ENCODE peak calls at places on chromosomes 5 and 9, in ten cellular contexts. S is ovary; E is K562; Y is neural progenitor cell; W is uterus; Z is brain microvascular endothelial cell; A is MCF 10A; F is CD4-positive, alpha-beta T cell; C is glutamatergic neuron; B is fibroblast of pulmonary artery. V is an unnamed sample.

GRCh38 chr9:23822331-23823169 is 3.5 kb downstream of the ELAVL2 start:
- DNase-seq in B (no peak), E (no peak), F (no peak), W (no peak), A (no peak), C (peak; percentile 71), S (no peak), Z (no peak), Y (peak; percentile 51), V (no peak)

GRCh38 chr5:179967489-179967888 is 59.8 kb upstream of the TBC1D9B start:
- DNase-seq in B (no peak), W (no peak), C (no peak), F (no peak), Y (no peak), A (no peak), S (no peak), Z (no peak), E (no peak), V (no peak)

GRCh38 chr5:74401566-74402320 is 238.8 kb downstream of the ENC1 start:
- DNase-seq in Y (no peak), S (no peak), W (no peak), C (no peak), B (no peak), Z (peak; percentile 23), A (peak; percentile 18), F (no peak), E (no peak), V (no peak)

GRCh38 chr5:81371354-81371876 is 22.5 kb downstream of the ACOT12 start:
- DNase-seq in B (no peak), A (no peak), E (no peak), F (no peak), Y (no peak), S (no peak), W (no peak), C (no peak), Z (no peak), V (no peak)

GRCh38 chr9:37949576-37949975 is 45.6 kb upstream of the SLC25A51 start:
- DNase-seq in B (no peak), Y (no peak), Z (no peak), E (no peak), A (no peak), S (no peak), F (no peak), W (no peak), C (no peak), V (no peak)

GRCh38 chr9:93826905-93827544 is 128.1 kb downstream of the BARX1 start:
- DNase-seq in F (no peak), B (no peak), S (no peak), W (no peak), Y (no peak), Z (no peak), E (no peak), A (no peak), C (no peak), V (no peak)

GRCh38 chr5:177985430-177986040 is 10.5 kb downstream of the PROP1 start:
- DNase-seq in C (no peak), Y (no peak), B (no peak), S (no peak), F (no peak), W (no peak), E (no peak), Z (no peak), A (no peak), V (no peak)

GRCh38 chr9:7507539-7508251 is 291.9 kb downstream of the DMAC1 start:
- DNase-seq in W (no peak), B (no peak), S (no peak), Z (no peak), Y (no peak), E (no peak), A (no peak), F (no peak), C (no peak), V (no peak)

GRCh38 chr5:134507495-134507894 is 18.0 kb upstream of the JADE2 start:
- DNase-seq in C (no peak), S (peak; percentile 17), Y (no peak), W (no peak), A (peak; percentile 41), E (no peak), F (no peak), Z (no peak), B (no peak), V (peak; percentile 39)

GRCh38 chr9:98832768-98833089 is 25.3 kb downstream of the GALNT12 start:
- DNase-seq in S (no peak), A (no peak), Y (no peak), F (no peak), B (no peak), E (no peak), W (no peak), Z (no peak), C (no peak), V (no peak)

GRCh38 chr5:73793911-73794310 is 167.9 kb downstream of the ARHGEF28 start:
- DNase-seq in F (no peak), E (no peak), B (peak; percentile 45), C (no peak), Y (no peak), S (no peak), Z (peak; percentile 47), W (no peak), A (no peak), V (no peak)

GRCh38 chr9:127545196-127546124 is 66.6 kb upstream of the STXBP1 start:
- DNase-seq in A (peak; percentile 46), S (peak; percentile 78), Y (peak; percentile 42), B (peak; percentile 65), Z (no peak), W (no peak), E (peak; percentile 33), F (no peak), C (no peak), V (no peak)

GRCh38 chr5:124921694-124922093 is 175.3 kb upstream of the ZNF608 start:
- DNase-seq in F (no peak), Y (no peak), S (no peak), Z (no peak), E (no peak), B (no peak), A (no peak), C (no peak), W (no peak), V (no peak)

GRCh38 chr5:141434006-141434405 is 3.7 kb downstream of the PCDHGA12 start:
- DNase-seq in A (no peak), Y (no peak), C (no peak), S (no peak), E (no peak), F (no peak), B (no peak), W (no peak), Z (no peak), V (no peak)

GRCh38 chr5:141441571-141442170 is 11.4 kb downstream of the PCDHGA12 start:
- DNase-seq in Y (no peak), C (no peak), F (no peak), B (no peak), E (no peak), A (no peak), S (no peak), Z (no peak), W (no peak), V (no peak)

GRCh38 chr5:141437208-141437607 is 6.9 kb downstream of the PCDHGA12 start:
- DNase-seq in B (no peak), Z (no peak), S (no peak), E (no peak), F (no peak), C (no peak), W (no peak), A (no peak), Y (no peak), V (no peak)

DNA sequence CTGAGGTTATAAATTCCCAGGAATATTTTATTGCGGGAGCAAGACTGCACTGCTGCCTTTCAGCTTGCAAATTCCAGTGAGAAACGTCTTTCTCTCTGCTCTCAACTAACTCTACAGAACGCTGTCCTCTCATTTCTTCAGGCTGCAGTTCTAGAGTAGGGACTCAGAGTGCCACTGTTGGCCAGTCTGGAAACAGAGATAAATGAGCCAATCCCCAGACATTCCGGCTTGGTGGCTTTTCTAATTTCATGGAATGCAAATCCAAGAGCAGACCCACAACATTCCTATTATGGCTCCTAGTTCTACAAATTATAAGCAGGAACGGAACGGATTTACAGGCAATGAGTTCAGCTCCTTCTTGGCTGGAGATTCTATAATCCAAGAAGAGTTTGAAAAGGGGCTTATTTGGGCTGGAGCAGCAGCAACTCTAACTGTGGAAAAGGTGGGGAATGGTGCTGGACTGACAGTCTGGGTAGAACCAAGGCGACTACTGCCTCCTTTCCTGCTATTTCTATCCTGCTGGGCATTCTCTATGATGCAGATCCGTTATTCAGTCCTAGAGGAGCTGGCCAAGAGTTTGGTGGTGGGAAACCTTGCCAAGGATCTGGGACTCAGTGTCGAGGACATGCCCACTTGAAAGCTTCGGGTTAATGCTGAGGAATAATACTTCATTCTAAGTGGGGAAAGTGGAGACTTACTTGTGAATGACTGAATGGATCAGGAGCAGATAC is 9.3 kb downstream of the PCDHGA12 start:
- DNase-seq in A (no peak), C (no peak), E (no peak), Z (no peak), W (no peak), F (no peak), Y (no peak), S (no peak), B (no peak), V (no peak)
- TF ChIP-seq CTCF in A (no peak), C (no peak), E (no peak), Z (no peak), W (no peak), F (no peak), Y (no peak), S (no peak), B (no peak), V (no peak)

DNA sequence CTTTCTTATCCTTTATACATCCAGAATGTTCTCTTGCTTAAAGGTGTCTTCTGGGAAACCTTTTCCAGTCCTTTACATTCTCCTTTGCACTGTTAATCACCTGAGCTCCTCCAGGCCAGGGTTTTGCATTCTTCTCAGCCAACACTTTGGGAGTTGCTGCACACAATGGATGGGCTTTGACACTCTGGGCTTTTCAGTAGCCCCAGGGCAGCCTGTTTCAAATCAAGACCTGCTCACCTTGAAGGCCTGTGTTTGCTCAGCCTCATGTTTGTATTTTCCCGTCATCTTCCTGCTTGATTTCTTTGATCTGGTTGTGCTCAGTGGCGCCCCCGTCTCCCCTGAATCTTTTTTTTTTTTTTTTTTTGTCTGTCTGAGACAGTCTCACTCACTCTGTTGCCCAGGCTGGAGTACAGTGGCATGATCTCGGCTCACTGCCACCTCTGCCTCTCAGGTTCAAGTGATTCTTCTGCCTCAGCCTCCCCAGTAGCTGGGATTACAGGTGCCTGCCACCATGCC is 41.0 kb downstream of the DMRT1 start:
- DNase-seq in C (no peak), Y (no peak), F (no peak), W (no peak), A (no peak), E (no peak), S (no peak), B (no peak), Z (no peak), V (peak; percentile 8)
- TF ChIP-seq CTCF in C (peak; percentile 17), Y (peak; percentile 40), F (no peak), W (no peak), A (no peak), E (no peak), S (no peak), B (no peak), Z (no peak), V (no peak)

GRCh38 chr5:140855772-140856674 is at the start of gene PCDHA10:
- DNase-seq in C (no peak), W (no peak), A (peak; percentile 26), E (no peak), Z (no peak), S (peak; percentile 34), B (peak; percentile 15), Y (peak; percentile 76), F (no peak), V (no peak)
- TF ChIP-seq CTCF in C (peak; percentile 57), W (peak; percentile 35), A (peak; percentile 7), E (peak; percentile 26), Z (no peak), S (no peak), B (no peak), Y (peak; percentile 72), F (no peak), V (peak; percentile 41)

GRCh38 chr5:26024774-26025173 is 1013.6 kb downstream of the CDH9 start:
- DNase-seq in A (peak; percentile 4), Z (no peak), W (no peak), Y (peak; percentile 41), F (no peak), S (no peak), C (peak; percentile 51), B (no peak), E (no peak), V (no peak)
- TF ChIP-seq CTCF in A (no peak), Z (peak; percentile 8), W (no peak), Y (peak; percentile 65), F (no peak), S (no peak), C (peak; percentile 75), B (no peak), E (no peak), V (no peak)